ENCODE peak calls at places on chromosomes 16 and 17, in seven cellular contexts. D, Y, H, K, Z, P and X are unnamed samples.

GRCh38 chr16:19810817-19811731 is 73.6 kb downstream of the GPRC5B start:
- DNase-seq in D (no peak), Y (no peak), H (no peak), K (no peak), Z (no peak), P (no peak), X (no peak)

GRCh38 chr16:2838928-2839327 is 8.8 kb downstream of the ZG16B start:
- DNase-seq in D (peak), Y (peak), H (peak), K (peak), Z (peak), P (peak), X (peak)

GRCh38 chr17:79948918-79949645 is 86.6 kb downstream of the TBC1D16 start:
- DNase-seq in D (no peak), Y (no peak), H (no peak), K (no peak), Z (no peak), P (no peak), X (no peak)

GRCh38 chr16:20136446-20136968 is 62.8 kb upstream of the GPR139 start:
- DNase-seq in D (no peak), Y (no peak), H (no peak), K (no peak), Z (no peak), P (no peak), X (no peak)

GRCh38 chr17:57440522-57441269 is 184.4 kb downstream of the MSI2 start:
- DNase-seq in D (peak), Y (peak), H (peak), K (peak), Z (peak), P (peak), X (peak)

GRCh38 chr17:39197380-39198185 is at the start of gene CACNB1:
- DNase-seq in D (peak), Y (peak), H (peak), K (peak), Z (peak), P (peak), X (peak)

GRCh38 chr17:64022631-64023063 is 2.2 kb upstream of the ICAM2 start:
- DNase-seq in D (no peak), Y (no peak), H (no peak), K (no peak), Z (no peak), P (no peak), X (no peak)

GRCh38 chr17:82238562-82239201 is 9.8 kb downstream of the SLC16A3 start:
- DNase-seq in D (no peak), Y (no peak), H (peak), K (peak), Z (peak), P (peak), X (peak)

GRCh38 chr17:37605813-37606505 is 3.3 kb downstream of the SYNRG start:
- DNase-seq in D (peak), Y (no peak), H (no peak), K (no peak), Z (peak), P (peak), X (peak)

GRCh38 chr16:87363771-87364476 is 19.7 kb downstream of the FBXO31 start:
- DNase-seq in D (no peak), Y (no peak), H (no peak), K (peak), Z (no peak), P (no peak), X (no peak)

GRCh38 chr16:83215417-83216001 is 588.7 kb downstream of the CDH13 start:
- DNase-seq in D (peak), Y (no peak), H (peak), K (peak), Z (peak), P (peak), X (peak)

GRCh38 chr16:6682142-6682811 is 650.4 kb upstream of the RBFOX1 start:
- DNase-seq in D (peak), Y (no peak), H (no peak), K (peak), Z (no peak), P (peak), X (peak)

GRCh38 chr16:84136331-84137125 is 8.4 kb downstream of the HSDL1 start:
- DNase-seq in D (no peak), Y (no peak), H (no peak), K (no peak), Z (no peak), P (no peak), X (no peak)

GRCh38 chr17:61579961-61580360 is 11.1 kb downstream of the NACA2 start:
- DNase-seq in D (no peak), Y (no peak), H (no peak), K (no peak), Z (no peak), P (no peak), X (no peak)

GRCh38 chr16:66523861-66524354 is 26.0 kb downstream of the TK2 start:
- DNase-seq in D (no peak), Y (no peak), H (peak), K (no peak), Z (peak), P (peak), X (peak)

GRCh38 chr17:8366231-8366630 is 10.3 kb downstream of the KRABD2 start:
- DNase-seq in D (no peak), Y (no peak), H (no peak), K (no peak), Z (no peak), P (no peak), X (no peak)

GRCh38 chr16:52050418-52050817 is 496.5 kb downstream of the TOX3 start:
- DNase-seq in D (no peak), Y (no peak), H (no peak), K (no peak), Z (no peak), P (no peak), X (no peak)

GRCh38 chr16:78742501-78743283 is 643.2 kb downstream of the WWOX start:
- DNase-seq in D (peak), Y (no peak), H (peak), K (peak), Z (peak), P (peak), X (peak)

GRCh38 chr17:78783711-78784396 is 1.8 kb upstream of the CYTH1 start:
- DNase-seq in D (no peak), Y (no peak), H (no peak), K (no peak), Z (no peak), P (no peak), X (no peak)

GRCh38 chr16:84718-85452 is 6.9 kb downstream of the MPG start:
- DNase-seq in D (peak), Y (peak), H (peak), K (peak), Z (no peak), P (peak), X (peak)